ENCODE peak calls at places on chromosomes 13 and 19, in four cellular contexts. One of them, this sample, is unnamed.

GRCh38 chr13:33260168-33261098 is 25.1 kb downstream of the STARD13 start:
- DNase-seq in transverse colon: no peak
- DNase-seq in stimulated activated CD4-positive, alpha-beta T cell treated with anti-CD3 and anti-CD28 coated beads, Interleukin-12 subunit alpha, Interleukin-12 subunit beta, amount 100 ng/mL, for 48 hours: no peak
- DNase-seq in GM23338: no peak
- DNase-seq in this sample: peak

GRCh38 chr13:111129465-111130110 is 14.5 kb downstream of the ARHGEF7 start:
- DNase-seq in transverse colon: no peak
- DNase-seq in stimulated activated CD4-positive, alpha-beta T cell treated with anti-CD3 and anti-CD28 coated beads, Interleukin-12 subunit alpha, Interleukin-12 subunit beta, amount 100 ng/mL, for 48 hours: no peak
- DNase-seq in GM23338: no peak
- DNase-seq in this sample: no peak

GRCh38 chr19:39512964-39513363 is 2.0 kb upstream of the SELENOV start:
- DNase-seq in GM23338: no peak
- DNase-seq in stimulated activated CD4-positive, alpha-beta T cell treated with anti-CD3 and anti-CD28 coated beads, Interleukin-12 subunit alpha, Interleukin-12 subunit beta, amount 100 ng/mL, for 48 hours: no peak
- DNase-seq in transverse colon: no peak
- DNase-seq in this sample: no peak

GRCh38 chr13:33696530-33696929 is 121.4 kb upstream of the RFC3 start:
- DNase-seq in GM23338: no peak
- DNase-seq in stimulated activated CD4-positive, alpha-beta T cell treated with anti-CD3 and anti-CD28 coated beads, Interleukin-12 subunit alpha, Interleukin-12 subunit beta, amount 100 ng/mL, for 48 hours: no peak
- DNase-seq in transverse colon: no peak
- DNase-seq in this sample: no peak

GRCh38 chr13:29573190-29573589 is 22.3 kb downstream of the SLC7A1 start:
- DNase-seq in stimulated activated CD4-positive, alpha-beta T cell treated with anti-CD3 and anti-CD28 coated beads, Interleukin-12 subunit alpha, Interleukin-12 subunit beta, amount 100 ng/mL, for 48 hours: no peak
- DNase-seq in GM23338: no peak
- DNase-seq in transverse colon: peak
- DNase-seq in this sample: no peak

GRCh38 chr19:45809643-45810159 is 5.4 kb downstream of the RSPH6A start:
- DNase-seq in stimulated activated CD4-positive, alpha-beta T cell treated with anti-CD3 and anti-CD28 coated beads, Interleukin-12 subunit alpha, Interleukin-12 subunit beta, amount 100 ng/mL, for 48 hours: no peak
- DNase-seq in transverse colon: no peak
- DNase-seq in GM23338: peak
- DNase-seq in this sample: no peak

GRCh38 chr19:54684537-54684936 is 21.8 kb downstream of the LILRB4 start:
- DNase-seq in transverse colon: no peak
- DNase-seq in stimulated activated CD4-positive, alpha-beta T cell treated with anti-CD3 and anti-CD28 coated beads, Interleukin-12 subunit alpha, Interleukin-12 subunit beta, amount 100 ng/mL, for 48 hours: no peak
- DNase-seq in GM23338: peak
- DNase-seq in this sample: no peak

GRCh38 chr13:90416938-90417337 is 930.5 kb upstream of the MIR17HG start:
- DNase-seq in stimulated activated CD4-positive, alpha-beta T cell treated with anti-CD3 and anti-CD28 coated beads, Interleukin-12 subunit alpha, Interleukin-12 subunit beta, amount 100 ng/mL, for 48 hours: no peak
- DNase-seq in transverse colon: no peak
- DNase-seq in GM23338: no peak
- DNase-seq in this sample: no peak

GRCh38 chr13:108220042-108220441 is 1.9 kb downstream of the ABHD13 start:
- DNase-seq in stimulated activated CD4-positive, alpha-beta T cell treated with anti-CD3 and anti-CD28 coated beads, Interleukin-12 subunit alpha, Interleukin-12 subunit beta, amount 100 ng/mL, for 48 hours: no peak
- DNase-seq in transverse colon: peak
- DNase-seq in GM23338: peak
- DNase-seq in this sample: peak

GRCh38 chr19:23991170-23991569 is 76.5 kb downstream of the ZNF726 start:
- DNase-seq in transverse colon: no peak
- DNase-seq in stimulated activated CD4-positive, alpha-beta T cell treated with anti-CD3 and anti-CD28 coated beads, Interleukin-12 subunit alpha, Interleukin-12 subunit beta, amount 100 ng/mL, for 48 hours: no peak
- DNase-seq in GM23338: peak
- DNase-seq in this sample: no peak

GRCh38 chr19:17797397-17798201 is 2.7 kb downstream of the B3GNT3 start:
- DNase-seq in stimulated activated CD4-positive, alpha-beta T cell treated with anti-CD3 and anti-CD28 coated beads, Interleukin-12 subunit alpha, Interleukin-12 subunit beta, amount 100 ng/mL, for 48 hours: peak
- DNase-seq in transverse colon: peak
- DNase-seq in GM23338: no peak
- DNase-seq in this sample: peak